ENCODE peak calls at places on chromosomes 13 and 19, in seven cellular contexts. L is NT2/D1, N is BJ, K is A673, D is AG04449, G is AG09309, F is AG04450. Z is an unnamed sample.

GRCh38 chr13:113020323-113021080 is 51.5 kb downstream of the MCF2L start:
- DNase-seq in G (no peak), N (no peak), D (no peak), L (no peak), K (no peak), F (no peak), Z (no peak)

GRCh38 chr13:101916758-101917474 is 464.4 kb downstream of the ITGBL1 start:
- DNase-seq in L (no peak), K (no peak), F (no peak), G (no peak), D (no peak), N (no peak), Z (no peak)

GRCh38 chr19:4390017-4390861 is 10.1 kb downstream of the SH3GL1 start:
- DNase-seq in L (peak; percentile 89), D (no peak), K (peak; percentile 67), N (no peak), F (no peak), G (no peak), Z (no peak)

GRCh38 chr13:34458756-34459462 is 483.2 kb upstream of the NBEA start:
- DNase-seq in L (no peak), K (no peak), D (no peak), G (no peak), F (no peak), N (no peak), Z (no peak)

GRCh38 chr19:51391073-51391611 is 751 bp upstream of the C19orf84 start:
- DNase-seq in D (no peak), L (no peak), G (no peak), N (no peak), K (no peak), F (no peak), Z (no peak)

GRCh38 chr13:110388141-110388943 is 81.3 kb downstream of the COL4A2 start:
- DNase-seq in L (no peak), D (no peak), F (no peak), K (no peak), N (no peak), G (no peak), Z (no peak)

GRCh38 chr19:3162418-3163229 is 15.9 kb upstream of the S1PR4 start:
- DNase-seq in K (peak; percentile 64), D (no peak), G (no peak), N (no peak), L (no peak), F (no peak), Z (no peak)

GRCh38 chr19:3979289-3979673 is 6.0 kb downstream of the EEF2 start:
- DNase-seq in F (no peak), N (no peak), K (no peak), L (no peak), G (no peak), D (no peak), Z (no peak)

GRCh38 chr13:97975280-97975850 is 21.9 kb downstream of the IPO5 start:
- DNase-seq in N (no peak), L (no peak), F (no peak), D (no peak), K (peak; percentile 65), G (no peak), Z (no peak)

GRCh38 chr19:55383279-55383788 is 758 bp downstream of the TMEM238 start:
- DNase-seq in G (no peak), L (no peak), N (no peak), D (no peak), K (no peak), F (no peak), Z (no peak)

GRCh38 chr19:45906221-45906620 is 3.8 kb upstream of the MYPOP start:
- DNase-seq in G (no peak), L (no peak), D (no peak), N (no peak), K (no peak), F (no peak), Z (no peak)

GRCh38 chr19:32308436-32309077 is 36.9 kb upstream of the ZNF507 start:
- DNase-seq in L (no peak), G (no peak), D (no peak), F (no peak), N (no peak), K (peak; percentile 19), Z (peak; percentile 60)

GRCh38 chr13:110541526-110541920 is 20.0 kb downstream of the RAB20 start:
- DNase-seq in N (no peak), G (no peak), D (no peak), F (no peak), L (no peak), K (no peak), Z (no peak)

GRCh38 chr19:19402656-19403372 is 2.7 kb upstream of the GATAD2A start:
- DNase-seq in L (no peak), F (no peak), D (no peak), K (no peak), G (no peak), N (no peak), Z (no peak)

GRCh38 chr13:113545455-113545930 is 39.1 kb upstream of the TFDP1 start:
- DNase-seq in G (peak; percentile 13), K (peak; percentile 75), D (no peak), F (no peak), L (peak; percentile 33), N (peak; percentile 41), Z (peak; percentile 39)

GRCh38 chr19:35052599-35053190 is 11.2 kb downstream of the HPN start:
- DNase-seq in D (no peak), L (no peak), G (no peak), F (no peak), K (no peak), N (no peak), Z (no peak)

GRCh38 chr19:35051796-35052195 is 10.3 kb downstream of the HPN start:
- DNase-seq in G (no peak), L (no peak), N (no peak), F (no peak), K (no peak), D (no peak), Z (no peak)

GRCh38 chr19:35048911-35049411 is 7.4 kb downstream of the HPN start:
- DNase-seq in K (no peak), D (no peak), L (no peak), G (no peak), N (no peak), F (no peak), Z (no peak)

GRCh38 chr19:35046461-35046860 is 4.9 kb downstream of the HPN start:
- DNase-seq in N (no peak), D (no peak), F (no peak), K (no peak), L (no peak), G (no peak), Z (no peak)

DNA sequence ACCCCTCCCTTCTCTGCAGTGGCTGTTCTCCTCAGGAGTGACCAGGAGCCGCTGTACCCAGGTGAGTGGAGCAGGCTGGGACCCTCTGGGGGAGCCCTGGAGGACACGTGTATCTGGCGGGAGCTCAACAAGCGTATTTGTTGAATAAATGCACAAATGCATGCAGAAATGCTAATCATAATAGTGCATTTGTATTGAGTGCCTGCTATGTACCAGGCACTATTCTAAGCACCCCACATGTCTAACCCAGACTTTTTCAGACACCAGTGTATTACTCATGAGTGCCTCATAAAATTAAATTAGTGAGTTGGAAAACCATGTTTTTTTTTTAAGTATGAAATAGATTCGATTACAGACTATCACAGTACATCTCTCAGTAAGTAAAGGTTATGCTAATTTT is 7.9 kb downstream of the HPN start:
- DNase-seq in K (no peak), L (no peak), F (no peak), D (no peak), N (no peak), G (no peak), Z (no peak)
- H3K4me3 ChIP-seq in K (no peak overlapping the region), L (no peak overlapping the region), F (no peak overlapping the region), D (no peak overlapping the region), N (no peak overlapping the region), G (no peak overlapping the region), Z (no peak overlapping the region)

DNA sequence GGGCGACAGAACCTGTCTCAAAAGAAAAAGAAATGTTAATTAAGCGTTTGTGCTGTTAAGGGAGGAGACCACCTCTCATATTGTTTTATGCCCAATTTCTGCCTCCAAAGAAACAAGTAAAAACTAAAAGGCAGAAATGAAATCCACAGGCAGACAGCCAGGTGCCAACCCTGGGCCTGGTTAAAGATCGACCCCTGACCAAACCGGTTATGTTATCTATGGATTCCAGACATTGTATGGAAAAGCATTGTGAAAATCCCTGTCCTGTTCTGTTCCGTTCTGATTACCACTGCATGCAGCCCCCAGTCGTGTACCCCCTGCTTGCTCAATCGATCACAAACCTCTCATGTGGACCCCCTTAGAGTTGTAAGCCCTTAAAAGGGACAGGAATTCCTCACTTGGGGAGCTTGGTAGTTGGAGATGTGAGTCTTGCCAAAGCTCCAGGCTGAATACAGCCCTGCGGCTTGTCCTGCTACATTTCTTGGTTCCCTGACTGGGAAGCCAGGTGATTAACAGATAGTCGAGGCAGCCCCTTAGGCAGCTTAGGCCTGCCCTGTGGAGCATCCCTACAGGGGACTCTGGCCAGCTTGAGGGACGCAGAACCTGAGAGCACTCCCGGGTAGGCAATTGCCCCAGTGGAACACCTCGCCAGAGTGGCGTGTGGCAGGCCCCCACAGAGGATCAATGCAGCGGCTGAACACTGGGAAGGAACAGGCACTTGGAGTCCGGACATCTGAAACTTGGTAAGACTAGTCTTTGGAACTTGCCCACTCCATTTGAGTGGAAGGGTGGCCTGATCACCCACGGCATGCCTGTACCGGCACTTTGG is 748 bp upstream of the ZNF552 start:
- DNase-seq in K (no peak), F (no peak), G (no peak), L (no peak), D (no peak), N (no peak), Z (no peak)
- H3K4me3 ChIP-seq in K (peak overlapping the region; percentile 95), F (peak overlapping the region; percentile 37), G (no peak overlapping the region), L (no peak overlapping the region), D (peak overlapping the region; percentile 86), N (no peak overlapping the region), Z (peak overlapping the region; percentile 83)

DNA sequence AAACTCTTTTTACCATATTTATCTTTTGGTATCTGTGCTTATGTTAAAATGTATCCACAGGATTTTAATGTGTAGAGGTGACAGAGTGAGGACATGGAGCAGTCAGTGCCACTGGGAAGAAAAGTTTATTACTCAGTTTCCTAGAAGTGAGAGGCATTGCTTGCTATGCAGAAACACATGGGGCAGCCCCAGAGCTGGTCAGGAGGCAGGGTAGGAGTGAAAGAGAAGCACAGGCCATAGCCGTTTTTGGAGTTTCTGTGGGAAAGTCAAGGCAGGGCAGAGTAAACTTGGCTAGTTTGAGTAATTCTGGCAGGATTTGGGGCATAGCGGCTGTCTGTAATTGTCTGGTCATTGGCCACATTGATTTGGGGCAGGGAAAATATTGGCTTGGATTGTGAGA is 370.9 kb downstream of the FGF9 start:
- DNase-seq in K (no peak), G (no peak), L (no peak), D (no peak), F (no peak), N (no peak), Z (no peak)
- H3K4me3 ChIP-seq in K (no peak overlapping the region), G (no peak overlapping the region), L (no peak overlapping the region), D (no peak overlapping the region), F (no peak overlapping the region), N (no peak overlapping the region), Z (no peak overlapping the region)

DNA sequence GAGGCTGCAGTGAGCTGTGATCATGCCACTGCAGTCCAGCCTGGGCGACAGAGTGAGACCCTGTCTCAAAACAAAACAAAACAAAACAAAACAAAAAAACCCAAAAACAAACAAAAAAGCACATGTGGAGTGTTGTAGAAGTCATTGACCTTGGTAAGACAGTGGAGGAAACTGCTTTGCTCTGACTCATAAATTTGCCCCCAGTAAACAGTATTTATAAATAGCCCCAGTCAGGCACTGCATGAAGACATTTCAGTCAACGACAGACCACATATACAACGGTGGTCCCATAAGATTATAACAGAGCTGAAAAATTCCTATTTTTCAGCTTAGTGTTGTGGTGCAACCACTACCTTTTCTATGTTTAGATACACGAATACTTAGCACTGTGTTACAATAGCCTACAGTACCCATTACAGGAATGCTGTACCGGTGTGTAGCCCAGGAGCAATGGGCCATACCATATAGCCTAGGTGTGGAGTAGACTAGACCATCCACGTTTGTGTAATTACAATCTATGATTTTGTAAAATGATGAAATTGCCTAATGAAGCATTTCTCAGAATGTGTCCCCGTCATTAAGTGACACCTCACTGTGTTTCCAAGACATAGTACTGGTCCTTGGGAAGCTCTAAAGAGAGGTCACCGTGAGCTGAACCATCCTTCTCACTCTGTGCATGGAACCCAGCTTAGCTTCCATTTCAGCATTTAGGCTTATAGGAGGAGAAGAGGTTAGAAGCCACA is 1.1 kb downstream of the ARL11 start:
- DNase-seq in K (no peak), G (no peak), D (no peak), N (no peak), L (no peak), F (no peak), Z (no peak)
- H3K4me3 ChIP-seq in K (no peak overlapping the region), G (no peak overlapping the region), D (no peak overlapping the region), N (no peak overlapping the region), L (no peak overlapping the region), F (no peak overlapping the region), Z (no peak overlapping the region)